ENCODE peak calls at places on chromosomes 11 and 22, in seven cellular contexts. Y, Z, Q, M, I, N and G are unnamed samples.

GRCh38 chr11:19512621-19513020 is 200.0 kb upstream of the NAV2 start:
- DNase-seq in N (no peak), M (no peak), Y (no peak), I (no peak), Z (no peak), Q (no peak), G (no peak)

GRCh38 chr11:77206264-77207018 is 78.4 kb downstream of the MYO7A start:
- DNase-seq in I (no peak), Y (no peak), Z (no peak), M (no peak), Q (no peak), N (no peak), G (no peak)

GRCh38 chr11:65646921-65647701 is 9.2 kb downstream of the SIPA1 start:
- DNase-seq in N (peak; percentile 66), Q (no peak), I (peak; percentile 31), Y (peak; percentile 78), Z (peak; percentile 67), M (peak; percentile 82), G (peak; percentile 83)

GRCh38 chr11:35305670-35306382 is 113.5 kb downstream of the SLC1A2 start:
- DNase-seq in M (peak; percentile 68), Y (peak; percentile 36), I (no peak), N (peak; percentile 17), Q (peak; percentile 56), Z (peak; percentile 46), G (no peak)

GRCh38 chr11:69930081-69931059 is 111.2 kb upstream of the FGF3 start:
- DNase-seq in Y (no peak), Q (no peak), Z (no peak), N (no peak), I (no peak), M (no peak), G (peak; percentile 60)

GRCh38 chr11:2825261-2825885 is 60.2 kb downstream of the CDKN1C start:
- DNase-seq in Q (peak; percentile 74), M (peak; percentile 49), Z (no peak), Y (peak; percentile 56), N (peak; percentile 15), I (peak; percentile 85), G (no peak)

GRCh38 chr11:62343822-62344609 is 6.8 kb downstream of the ASRGL1 start:
- DNase-seq in I (no peak), Z (no peak), M (no peak), N (no peak), Y (no peak), Q (no peak), G (no peak)

GRCh38 chr11:13008625-13009475 is at the start of gene RASSF10:
- DNase-seq in I (peak; percentile 68), Z (peak; percentile 96), N (peak; percentile 20), Q (no peak), Y (peak; percentile 94), M (no peak), G (no peak)

GRCh38 chr22:28907311-28908008 is 24.1 kb downstream of the ZNRF3 start:
- DNase-seq in Q (peak; percentile 16), Z (no peak), I (no peak), Y (no peak), M (no peak), N (no peak), G (no peak)

GRCh38 chr11:113296447-113297205 is 17.8 kb upstream of the TTC12 start:
- DNase-seq in Y (no peak), I (no peak), Q (no peak), Z (no peak), N (no peak), M (no peak), G (no peak)

GRCh38 chr11:45899448-45900174 is 7.5 kb downstream of the FREY1 start:
- DNase-seq in N (peak; percentile 70), M (peak; percentile 89), Q (peak; percentile 90), Y (peak; percentile 79), I (peak; percentile 87), Z (peak; percentile 85), G (peak; percentile 88)

GRCh38 chr22:27588915-27589314 is 212.6 kb downstream of the MN1 start:
- DNase-seq in M (no peak), N (no peak), Y (no peak), Z (no peak), I (no peak), Q (no peak), G (no peak)

GRCh38 chr11:62336949-62337681 is at the start of gene ASRGL1:
- DNase-seq in M (peak; percentile 85), N (peak; percentile 77), Q (peak; percentile 15), Y (peak; percentile 94), Z (peak; percentile 82), I (peak; percentile 82), G (peak; percentile 96)

GRCh38 chr11:123483058-123483457 is 53.0 kb downstream of the GRAMD1B start:
- DNase-seq in M (no peak), Z (peak; percentile 22), I (no peak), Y (no peak), Q (peak; percentile 70), N (no peak), G (no peak)

GRCh38 chr11:14372011-14372410 is 13.0 kb upstream of the RRAS2 start:
- DNase-seq in N (no peak), Y (no peak), Z (no peak), M (no peak), I (no peak), Q (no peak), G (no peak)

GRCh38 chr22:42366815-42367581 is 65.2 kb downstream of the NFAM1 start:
- DNase-seq in Z (no peak), Q (no peak), N (no peak), I (no peak), Y (peak; percentile 83), M (no peak), G (no peak)
- H3K4me3 ChIP-seq in Z (no peak overlapping the region), Q (no peak overlapping the region), N (no peak overlapping the region), I (peak overlapping the region; percentile 67), Y (no peak overlapping the region), M (no peak overlapping the region), G (no peak overlapping the region)

DNA sequence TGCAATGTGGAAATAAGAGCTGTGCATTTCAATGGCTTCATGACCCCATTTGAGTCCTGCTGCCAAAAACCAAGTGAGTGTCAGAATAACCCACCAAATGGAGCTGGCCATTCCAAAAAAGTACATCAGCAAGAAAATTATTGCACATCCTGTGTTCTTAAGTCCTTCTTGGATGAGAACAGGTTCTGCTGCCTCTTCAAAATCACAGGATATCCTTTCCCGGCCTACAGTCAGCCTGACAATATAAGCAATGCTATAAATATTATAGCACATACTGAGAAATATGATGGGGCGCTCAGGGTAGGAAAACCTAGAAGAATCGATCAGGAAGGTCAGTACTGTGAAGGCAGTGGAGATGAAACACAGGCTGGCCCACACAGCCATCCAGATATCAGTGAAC is 3.5 kb downstream of the FZD4 start:
- DNase-seq in Y (no peak), M (no peak), Z (no peak), I (no peak), N (peak; percentile 58), Q (no peak), G (no peak)
- H3K27ac ChIP-seq in Y (peak overlapping the region; percentile 92), M (no peak overlapping the region), Z (no peak overlapping the region), I (peak overlapping the region; percentile 97), N (peak overlapping the region; percentile 45), Q (no peak overlapping the region), G (peak overlapping the region; percentile 22)

GRCh38 chr11:121023848-121024751 is at the start of gene TBCEL:
- DNase-seq in M (peak; percentile 89), Q (peak; percentile 79), Y (peak; percentile 77), N (peak; percentile 88), Z (peak; percentile 80), I (peak; percentile 91), G (peak; percentile 96)
- TF ChIP-seq POLR2A in M (peak; percentile 64), Q (peak; percentile 49), Y (no peak), N (peak; percentile 65), Z (peak; percentile 8), I (peak; percentile 37), G (no peak)

GRCh38 chr22:40894417-40894816 is 32.5 kb upstream of the DNAJB7 start:
- DNase-seq in Z (no peak), M (no peak), Y (no peak), I (peak; percentile 62), N (no peak), Q (no peak), G (no peak)
- H3K4me3 ChIP-seq in Z (no peak overlapping the region), M (no peak overlapping the region), Y (no peak overlapping the region), I (no peak overlapping the region), N (no peak overlapping the region), Q (no peak overlapping the region), G (no peak overlapping the region)

DNA sequence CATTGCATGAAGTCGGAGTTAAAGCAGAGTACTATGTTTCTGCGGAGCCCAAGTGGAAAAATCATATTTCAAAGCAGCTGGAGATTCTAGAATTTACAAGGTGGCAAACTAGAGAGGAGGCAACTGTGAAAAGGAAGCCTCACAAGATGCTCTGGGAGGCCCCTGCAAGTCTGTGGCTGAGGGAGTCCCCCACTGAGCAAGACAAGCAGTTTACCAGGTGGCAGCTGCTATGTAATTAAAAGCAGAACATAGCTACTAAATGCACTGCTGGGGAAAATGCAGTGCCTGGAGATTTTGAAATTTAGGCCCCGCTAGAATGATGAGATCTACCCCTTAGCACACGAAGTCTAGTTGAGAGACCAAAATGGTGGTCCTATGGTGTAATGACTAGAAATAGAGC is 728.0 kb downstream of the OPCML start:
- DNase-seq in N (no peak), Q (no peak), I (no peak), Y (no peak), M (no peak), Z (no peak), G (no peak)
- H3K27ac ChIP-seq in N (no peak overlapping the region), Q (no peak overlapping the region), I (no peak overlapping the region), Y (no peak overlapping the region), M (no peak overlapping the region), Z (no peak overlapping the region), G (no peak overlapping the region)

DNA sequence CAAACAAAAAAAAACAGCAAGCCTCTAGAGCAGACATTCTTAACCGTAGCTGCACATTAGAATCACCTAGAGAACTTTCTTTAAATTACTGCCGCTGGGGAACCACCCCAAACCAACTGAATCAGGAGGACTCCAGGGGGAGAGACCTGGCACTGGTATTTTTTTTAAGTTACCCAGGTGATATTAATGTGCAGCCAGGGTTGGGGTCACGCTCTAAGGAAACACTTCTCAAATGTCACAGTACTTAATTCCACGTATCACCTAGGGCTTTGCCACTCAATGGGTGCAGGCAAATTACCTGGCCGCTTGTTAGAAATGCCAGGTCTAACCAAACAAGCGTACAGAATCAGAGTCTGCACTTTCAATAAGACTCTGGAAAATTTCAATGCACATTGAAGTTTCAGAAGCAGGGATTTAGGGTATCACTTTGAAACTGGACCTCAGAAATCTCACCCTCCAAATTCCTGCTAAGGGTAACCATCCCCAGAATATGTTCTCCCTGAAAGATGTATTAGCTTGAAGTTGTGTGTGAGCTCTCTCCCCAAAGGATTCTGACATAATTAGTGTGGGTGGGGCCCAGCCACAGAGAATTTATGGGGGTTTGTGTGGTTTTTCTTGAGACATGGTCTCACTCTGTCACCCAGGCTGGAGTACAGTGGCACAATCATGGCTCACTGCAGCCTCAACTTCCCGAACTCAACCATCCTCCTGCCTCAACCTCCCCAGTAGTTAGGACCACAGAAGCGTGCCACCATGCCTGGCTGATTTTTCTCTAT is 12.7 kb upstream of the ISX start:
- DNase-seq in Q (no peak), Z (no peak), Y (no peak), N (no peak), M (no peak), I (no peak), G (no peak)
- TF ChIP-seq POLR2A in Q (no peak), Z (no peak), Y (no peak), N (no peak), M (no peak), I (no peak), G (no peak)